ENCODE peak calls at places on chromosomes 5 and 9, in six cellular contexts. F is H1, V is H9, M is IMR-90, N is neuronal stem cell, C is mesendoderm. B is an unnamed sample.

GRCh38 chr5:109038209-109038840 is 290.6 kb downstream of the FER start:
- DNase-seq in F (no peak), V (no peak), M (peak), N (no peak), C (no peak), B (peak)

GRCh38 chr5:67233075-67233474 is 36.5 kb upstream of the CD180 start:
- DNase-seq in F (no peak), V (peak), M (peak), N (no peak), C (no peak), B (peak)

GRCh38 chr5:95835682-95836405 is 13.3 kb upstream of the GLRX start:
- DNase-seq in F (no peak), V (no peak), M (no peak), N (no peak), C (no peak), B (no peak)

GRCh38 chr9:71876829-71877228 is 34.2 kb downstream of the ABHD17B start:
- DNase-seq in F (no peak), V (no peak), M (no peak), N (no peak), C (no peak), B (no peak)

GRCh38 chr5:79753863-79754645 is 64.4 kb downstream of the CMYA5 start:
- DNase-seq in F (no peak), V (no peak), M (no peak), N (no peak), C (no peak), B (no peak)

GRCh38 chr9:114047717-114048116 is 30.4 kb downstream of the AMBP start:
- DNase-seq in F (no peak), V (peak), M (no peak), N (no peak), C (peak), B (peak)

GRCh38 chr9:87889882-87890252 is 7.2 kb downstream of the SPATA31E1 start:
- DNase-seq in F (no peak), V (no peak), M (no peak), N (no peak), C (no peak), B (no peak)

GRCh38 chr5:74092761-74093160 is 466.8 kb downstream of the ARHGEF28 start:
- DNase-seq in F (no peak), V (no peak), M (no peak), N (no peak), C (no peak), B (no peak)

GRCh38 chr5:3051400-3051799 is 299.9 kb upstream of the IRX2 start:
- DNase-seq in F (no peak), V (no peak), M (no peak), N (no peak), C (no peak), B (no peak)

GRCh38 chr9:74497750-74498615 is 848 bp downstream of the RORB start:
- DNase-seq in F (no peak), V (peak), M (no peak), N (peak), C (peak), B (peak)

GRCh38 chr5:53045263-53045662 is 56.1 kb downstream of the ITGA2 start:
- DNase-seq in F (no peak), V (no peak), M (peak), N (no peak), C (no peak), B (no peak)

GRCh38 chr5:177389368-177390169 is 5.3 kb downstream of the SLC34A1 start:
- DNase-seq in F (no peak), V (peak), M (peak), N (no peak), C (peak), B (peak)

GRCh38 chr5:133942589-133943474 is 25.6 kb downstream of the C5orf15 start:
- DNase-seq in F (no peak), V (no peak), M (no peak), N (no peak), C (no peak), B (no peak)

GRCh38 chr5:14142856-14143508 is at the start of gene TRIO:
- DNase-seq in F (peak), V (peak), M (peak), N (peak), C (peak), B (peak)

DNA sequence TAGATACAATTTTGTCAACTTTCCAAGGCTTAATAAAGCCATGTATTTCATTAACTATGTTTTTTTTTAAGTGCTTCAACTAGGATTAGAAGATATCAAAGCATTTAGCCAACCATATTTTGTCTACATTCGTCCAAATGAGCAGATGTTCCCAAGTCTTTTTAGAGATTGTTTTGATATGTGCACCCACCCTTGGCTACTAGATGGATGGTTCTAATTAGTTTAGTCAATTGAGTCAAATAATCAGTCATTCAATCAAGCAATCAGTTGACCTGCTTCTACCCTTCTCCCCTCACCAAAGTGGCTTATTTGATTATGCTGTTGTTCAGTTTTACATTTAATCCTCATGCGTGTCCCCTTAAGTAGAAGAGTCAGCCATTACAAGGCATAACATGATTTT is 319.5 kb upstream of the TNC start:
- DNase-seq in F (no peak), V (no peak), M (no peak), N (no peak), C (no peak), B (no peak)
- H2BK15ac ChIP-seq in F (no peak), V (no peak), M (no peak), N (no peak), C (no peak), B (no peak)

GRCh38 chr5:75547826-75548225 is 36.1 kb downstream of the POLK start:
- DNase-seq in F (no peak), V (no peak), M (no peak), N (no peak), C (no peak), B (no peak)

GRCh38 chr5:75552764-75553163 is 41.1 kb downstream of the POLK start:
- DNase-seq in F (no peak), V (no peak), M (no peak), N (no peak), C (no peak), B (no peak)

GRCh38 chr5:75550597-75550996 is 38.9 kb downstream of the POLK start:
- DNase-seq in F (no peak), V (no peak), M (no peak), N (no peak), C (no peak), B (no peak)

GRCh38 chr5:75553358-75553757 is 41.7 kb downstream of the POLK start:
- DNase-seq in F (no peak), V (no peak), M (no peak), N (no peak), C (no peak), B (no peak)

DNA sequence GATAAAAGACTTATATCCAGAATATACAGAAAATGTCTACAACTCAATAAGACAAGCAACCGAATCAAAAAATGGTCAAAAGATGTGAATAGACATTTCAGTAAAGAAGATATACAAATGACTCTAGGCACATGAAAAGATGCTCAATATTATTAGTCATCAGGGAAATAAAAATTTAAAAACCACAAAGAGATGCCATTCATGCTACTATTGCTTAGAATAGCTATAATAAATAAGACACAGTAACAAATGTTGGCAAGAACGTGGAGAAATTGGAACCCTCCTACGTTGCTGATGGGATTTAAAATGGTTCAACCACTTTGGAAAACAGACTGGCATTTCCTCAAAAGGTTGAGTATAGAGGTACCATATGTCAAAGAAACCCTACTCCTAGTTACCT is 39.8 kb downstream of the POLK start:
- DNase-seq in F (no peak), V (no peak), M (peak), N (no peak), C (no peak), B (no peak)
- H2BK15ac ChIP-seq in F (no peak), V (no peak), M (no peak), N (no peak), C (no peak), B (no peak)

GRCh38 chr5:136153581-136154236 is 21.1 kb downstream of the SMAD5 start:
- DNase-seq in F (no peak), V (no peak), M (no peak), N (no peak), C (no peak), B (no peak)
- H2BK15ac ChIP-seq in F (no peak), V (no peak), M (no peak), N (no peak), C (no peak), B (no peak)

DNA sequence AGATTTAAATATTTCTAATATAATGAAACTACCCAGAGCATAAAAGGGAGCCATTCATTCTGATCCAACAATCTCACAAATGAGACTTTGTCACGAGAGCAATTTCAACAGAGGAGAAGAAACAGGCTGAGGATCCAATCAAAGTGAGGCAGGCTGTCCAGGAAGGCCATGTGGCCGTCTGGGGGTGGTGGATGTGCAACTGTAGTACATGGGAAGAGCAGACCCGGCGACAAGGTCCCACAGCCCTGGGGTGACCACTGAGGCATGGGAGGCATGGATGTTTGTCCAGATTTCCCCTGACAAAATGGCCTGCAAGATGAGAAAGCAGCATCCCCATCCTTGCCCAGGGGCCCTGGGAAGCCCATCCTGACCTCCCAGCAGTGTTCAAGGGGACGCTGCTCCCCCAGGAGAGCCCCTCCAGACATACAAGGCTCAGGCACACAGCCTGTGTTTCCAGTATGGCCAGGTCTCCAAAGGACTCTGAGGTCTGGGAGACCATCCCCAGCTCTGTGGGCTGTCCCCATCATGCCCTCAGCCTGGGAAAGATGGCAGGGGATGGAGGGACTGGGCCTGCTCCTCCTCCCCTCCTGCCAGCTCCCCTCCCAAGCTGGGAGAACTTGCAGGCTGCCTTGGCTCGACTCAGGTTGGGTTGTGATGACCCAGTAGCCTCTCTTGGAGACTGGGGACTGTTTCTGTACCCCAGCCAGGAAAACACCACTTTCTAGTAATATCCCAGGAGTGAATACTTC is 27.5 kb upstream of the FCN2 start:
- DNase-seq in F (no peak), V (peak), M (no peak), N (no peak), C (no peak), B (no peak)
- H2BK15ac ChIP-seq in F (no peak), V (no peak), M (no peak), N (no peak), C (no peak), B (peak)

GRCh38 chr5:56102885-56103284 is 108.1 kb upstream of the IL6ST start:
- DNase-seq in F (no peak), V (no peak), M (peak), N (no peak), C (no peak), B (no peak)
- H2BK15ac ChIP-seq in F (no peak), V (no peak), M (no peak), N (no peak), C (no peak), B (no peak)

DNA sequence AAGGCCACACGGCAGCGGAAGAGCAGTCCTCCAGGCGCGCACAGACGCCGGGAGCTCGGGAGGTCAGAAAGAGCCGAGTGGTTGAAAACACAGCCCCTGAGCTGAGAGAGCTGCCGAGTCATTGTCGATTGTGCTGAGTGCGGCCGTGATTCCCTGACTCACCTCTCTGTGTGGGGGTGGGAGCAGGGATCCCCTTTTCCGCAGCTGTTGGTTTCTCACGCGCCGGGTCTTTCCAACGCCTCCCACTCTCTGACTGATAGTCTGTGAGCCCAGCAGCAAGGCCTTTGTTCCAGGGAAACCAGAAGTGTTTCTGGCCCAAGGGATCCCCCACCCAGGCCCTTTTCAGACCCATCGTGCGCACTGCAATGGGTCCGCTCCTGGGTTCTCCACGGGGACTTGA is 97.3 kb downstream of the MRPL36 start:
- DNase-seq in F (no peak), V (peak), M (no peak), N (no peak), C (peak), B (no peak)
- H2BK15ac ChIP-seq in F (no peak), V (no peak), M (no peak), N (no peak), C (no peak), B (no peak)

DNA sequence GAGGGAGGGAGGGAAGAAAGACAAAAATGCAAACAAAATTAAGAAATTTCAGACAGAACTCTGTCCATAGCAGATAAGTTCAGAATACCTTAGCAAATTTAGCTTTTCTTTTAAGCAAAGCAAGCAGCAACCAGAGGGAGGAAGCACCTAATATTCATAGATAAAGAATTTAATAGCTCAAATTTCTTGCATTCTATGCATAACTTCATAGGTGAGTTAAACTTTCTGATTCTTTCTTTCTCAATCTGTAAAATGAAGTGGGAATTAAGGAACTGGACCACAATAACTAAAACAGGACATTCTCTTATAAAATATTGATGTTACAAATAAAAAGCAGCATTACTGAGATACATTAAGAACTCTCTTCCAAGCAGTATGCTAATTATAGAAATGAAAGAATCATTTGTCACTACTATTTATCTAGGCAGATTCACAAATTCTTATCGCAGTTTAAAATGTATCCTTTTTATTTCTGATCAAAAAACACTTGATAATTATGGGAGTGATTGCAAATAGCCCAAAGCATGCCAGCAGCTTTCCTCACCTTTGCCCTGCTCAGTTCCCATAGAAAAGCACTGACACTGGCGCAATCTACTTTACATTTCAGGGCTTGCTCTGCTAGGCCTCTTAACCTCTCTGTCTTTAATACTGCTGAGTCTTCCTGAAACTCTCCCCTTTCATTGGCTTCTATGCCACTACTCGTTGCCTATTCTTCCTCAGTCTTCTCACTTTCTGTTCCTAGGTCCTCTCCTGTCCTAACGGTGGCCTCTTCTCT is 341.8 kb downstream of the PIK3R1 start:
- DNase-seq in F (no peak), V (no peak), M (peak), N (no peak), C (no peak), B (no peak)
- H2BK15ac ChIP-seq in F (no peak), V (no peak), M (peak), N (no peak), C (no peak), B (peak)

DNA sequence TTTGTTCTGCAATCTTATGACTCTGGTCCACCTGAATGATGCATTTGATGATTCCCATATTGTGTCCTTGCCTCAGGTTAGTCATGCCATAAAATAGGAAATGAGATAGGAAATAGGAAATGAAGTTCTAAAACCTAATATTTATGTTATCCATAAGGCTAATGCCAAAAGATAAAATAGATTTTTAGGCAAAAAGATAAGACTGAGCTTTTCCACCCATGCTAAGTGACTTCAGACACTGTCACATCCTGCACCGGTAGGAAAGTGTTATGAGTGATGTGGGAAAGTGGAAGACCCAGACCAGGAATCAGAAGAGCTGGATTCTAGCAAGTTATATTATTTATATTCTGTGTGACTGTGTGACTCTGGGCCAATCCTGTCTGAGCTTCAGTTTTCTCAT is 600.8 kb upstream of the DMAC1 start:
- DNase-seq in F (no peak), V (no peak), M (no peak), N (no peak), C (no peak), B (no peak)
- H2BK15ac ChIP-seq in F (no peak), V (no peak), M (no peak), N (no peak), C (no peak), B (no peak)

GRCh38 chr9:419571-420156 is 205.0 kb downstream of the DOCK8 start:
- DNase-seq in F (no peak), V (no peak), M (no peak), N (no peak), C (no peak), B (no peak)

DNA sequence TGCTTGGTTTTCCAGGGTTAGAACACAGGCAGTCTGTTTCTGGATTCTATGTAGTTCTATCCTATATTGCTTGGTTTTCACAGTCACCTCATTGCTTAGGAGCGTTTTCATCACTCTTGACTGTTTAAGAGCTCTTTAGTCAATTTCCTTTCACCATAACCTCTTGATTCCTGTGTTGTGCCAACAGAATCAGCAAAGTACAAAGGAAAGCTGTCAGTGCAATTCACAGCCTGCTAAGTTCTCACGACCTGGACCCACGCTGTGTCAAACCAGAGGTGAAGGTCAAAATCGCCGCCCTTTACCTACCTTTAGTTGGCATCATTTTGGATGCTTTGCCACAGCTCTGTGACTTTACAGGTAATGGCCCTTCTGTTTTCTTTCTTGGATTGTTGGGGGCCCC is 199.9 kb downstream of the DOCK8 start:
- DNase-seq in F (no peak), V (no peak), M (no peak), N (no peak), C (no peak), B (no peak)
- H2BK15ac ChIP-seq in F (no peak), V (no peak), M (no peak), N (no peak), C (no peak), B (no peak)

GRCh38 chr9:133828338-133828997 is 90.3 kb upstream of the SARDH start:
- DNase-seq in F (no peak), V (no peak), M (no peak), N (no peak), C (no peak), B (no peak)

GRCh38 chr9:133824802-133825186 is 86.6 kb upstream of the SARDH start:
- DNase-seq in F (no peak), V (no peak), M (no peak), N (no peak), C (no peak), B (no peak)

GRCh38 chr9:133825555-133826198 is 87.5 kb upstream of the SARDH start:
- DNase-seq in F (no peak), V (no peak), M (peak), N (no peak), C (no peak), B (peak)

GRCh38 chr9:133824106-133824801 is 86.1 kb upstream of the SARDH start:
- DNase-seq in F (no peak), V (no peak), M (no peak), N (no peak), C (no peak), B (no peak)

GRCh38 chr9:133826289-133827085 is 88.3 kb upstream of the SARDH start:
- DNase-seq in F (no peak), V (no peak), M (peak), N (no peak), C (no peak), B (no peak)
- H2BK15ac ChIP-seq in F (no peak), V (no peak), M (no peak), N (no peak), C (no peak), B (no peak)